ENCODE peak calls at places on chromosomes 11 and 22, in five cellular contexts. One of them, this sample, is unnamed.

GRCh38 chr11:12232819-12233601 is 122.6 kb downstream of the MICAL2 start:
- DNase-seq in vagina: no peak
- DNase-seq in thoracic aorta: no peak
- DNase-seq in CD8-positive, alpha-beta memory T cell: no peak
- DNase-seq in heart right ventricle: no peak
- DNase-seq in this sample: no peak

GRCh38 chr11:71212871-71213559 is 39.4 kb downstream of the SHANK2 start:
- DNase-seq in vagina: no peak
- DNase-seq in thoracic aorta: no peak
- DNase-seq in CD8-positive, alpha-beta memory T cell: no peak
- DNase-seq in heart right ventricle: no peak
- DNase-seq in this sample: no peak

GRCh38 chr22:41576877-41577276 is 12.8 kb downstream of the PMM1 start:
- DNase-seq in vagina: no peak
- DNase-seq in thoracic aorta: no peak
- DNase-seq in CD8-positive, alpha-beta memory T cell: peak; percentile 8
- DNase-seq in heart right ventricle: peak; percentile 62
- DNase-seq in this sample: peak; percentile 46

GRCh38 chr11:85752890-85753581 is 57.9 kb downstream of the SYTL2 start:
- DNase-seq in vagina: no peak
- DNase-seq in thoracic aorta: no peak
- DNase-seq in CD8-positive, alpha-beta memory T cell: peak; percentile 88
- DNase-seq in heart right ventricle: no peak
- DNase-seq in this sample: no peak

GRCh38 chr11:68669301-68670090 is 14.8 kb upstream of the GAL start:
- DNase-seq in vagina: no peak
- DNase-seq in thoracic aorta: no peak
- DNase-seq in CD8-positive, alpha-beta memory T cell: no peak
- DNase-seq in heart right ventricle: no peak
- DNase-seq in this sample: no peak

GRCh38 chr22:17167486-17167885 is 8.4 kb upstream of the HDHD5 start:
- DNase-seq in vagina: no peak
- DNase-seq in thoracic aorta: no peak
- DNase-seq in CD8-positive, alpha-beta memory T cell: no peak
- DNase-seq in heart right ventricle: peak; percentile 79
- DNase-seq in this sample: peak; percentile 65

GRCh38 chr11:33419956-33420355 is 162.8 kb downstream of the HIPK3 start:
- DNase-seq in vagina: no peak
- DNase-seq in thoracic aorta: no peak
- DNase-seq in CD8-positive, alpha-beta memory T cell: no peak
- DNase-seq in heart right ventricle: no peak
- DNase-seq in this sample: no peak

GRCh38 chr22:23824476-23825245 is 14.1 kb downstream of the DERL3 start:
- DNase-seq in vagina: no peak
- DNase-seq in thoracic aorta: no peak
- DNase-seq in CD8-positive, alpha-beta memory T cell: no peak
- DNase-seq in heart right ventricle: no peak
- DNase-seq in this sample: peak; percentile 22

GRCh38 chr22:42960146-42960509 is 54.8 kb downstream of the PACSIN2 start:
- DNase-seq in vagina: no peak
- DNase-seq in thoracic aorta: no peak
- DNase-seq in CD8-positive, alpha-beta memory T cell: no peak
- DNase-seq in heart right ventricle: no peak
- DNase-seq in this sample: no peak

GRCh38 chr11:22432331-22433065 is 94.3 kb downstream of the SLC17A6 start:
- DNase-seq in vagina: no peak
- DNase-seq in thoracic aorta: no peak
- DNase-seq in CD8-positive, alpha-beta memory T cell: no peak
- DNase-seq in heart right ventricle: peak; percentile 48
- DNase-seq in this sample: peak; percentile 68

GRCh38 chr11:113408887-113409286 is 21.3 kb downstream of the ANKK1 start:
- DNase-seq in vagina: no peak
- DNase-seq in thoracic aorta: no peak
- DNase-seq in CD8-positive, alpha-beta memory T cell: no peak
- DNase-seq in heart right ventricle: no peak
- DNase-seq in this sample: no peak

GRCh38 chr11:61297741-61298140 is 2.6 kb upstream of the VWCE start:
- DNase-seq in vagina: peak; percentile 91
- DNase-seq in thoracic aorta: no peak
- DNase-seq in CD8-positive, alpha-beta memory T cell: no peak
- DNase-seq in heart right ventricle: no peak
- DNase-seq in this sample: peak; percentile 65

GRCh38 chr22:31945971-31946680 is 1.8 kb downstream of the YWHAH start:
- DNase-seq in vagina: no peak
- DNase-seq in thoracic aorta: no peak
- DNase-seq in CD8-positive, alpha-beta memory T cell: no peak
- DNase-seq in heart right ventricle: no peak
- DNase-seq in this sample: no peak

GRCh38 chr22:26786398-26786797 is 129.0 kb downstream of the MIAT start:
- DNase-seq in vagina: no peak
- DNase-seq in thoracic aorta: no peak
- DNase-seq in CD8-positive, alpha-beta memory T cell: no peak
- DNase-seq in heart right ventricle: no peak
- DNase-seq in this sample: no peak

GRCh38 chr22:39405346-39406085 is 5.9 kb downstream of the TAB1 start:
- DNase-seq in vagina: no peak
- DNase-seq in thoracic aorta: peak; percentile 30
- DNase-seq in CD8-positive, alpha-beta memory T cell: no peak
- DNase-seq in heart right ventricle: no peak
- DNase-seq in this sample: peak; percentile 54

GRCh38 chr11:75204012-75204674 is 36.4 kb upstream of the TPBGL start:
- DNase-seq in vagina: no peak
- DNase-seq in thoracic aorta: no peak
- DNase-seq in CD8-positive, alpha-beta memory T cell: no peak
- DNase-seq in heart right ventricle: no peak
- DNase-seq in this sample: no peak

GRCh38 chr11:130902380-130902779 is 13.9 kb downstream of the SNX19 start:
- DNase-seq in vagina: no peak
- DNase-seq in thoracic aorta: no peak
- DNase-seq in CD8-positive, alpha-beta memory T cell: no peak
- DNase-seq in heart right ventricle: no peak
- DNase-seq in this sample: no peak

GRCh38 chr22:20494978-20495860 is at the start of gene KLHL22:
- DNase-seq in vagina: no peak
- DNase-seq in thoracic aorta: no peak
- DNase-seq in CD8-positive, alpha-beta memory T cell: peak; percentile 3
- DNase-seq in heart right ventricle: peak; percentile 42
- DNase-seq in this sample: no peak

GRCh38 chr22:31812977-31813605 is 59.3 kb downstream of the DEPDC5 start:
- DNase-seq in vagina: no peak
- DNase-seq in thoracic aorta: no peak
- DNase-seq in CD8-positive, alpha-beta memory T cell: no peak
- DNase-seq in heart right ventricle: no peak
- DNase-seq in this sample: no peak

GRCh38 chr11:112785104-112785503 is 176.1 kb upstream of the NCAM1 start:
- DNase-seq in vagina: no peak
- DNase-seq in thoracic aorta: no peak
- DNase-seq in CD8-positive, alpha-beta memory T cell: no peak
- DNase-seq in heart right ventricle: no peak
- DNase-seq in this sample: peak; percentile 26

GRCh38 chr11:110130642-110131238 is 37.5 kb downstream of the ZC3H12C start:
- DNase-seq in vagina: no peak
- DNase-seq in thoracic aorta: no peak
- DNase-seq in CD8-positive, alpha-beta memory T cell: no peak
- DNase-seq in heart right ventricle: no peak
- DNase-seq in this sample: no peak

GRCh38 chr11:24760681-24761080 is 263.8 kb downstream of the LUZP2 start:
- DNase-seq in vagina: no peak
- DNase-seq in thoracic aorta: no peak
- DNase-seq in CD8-positive, alpha-beta memory T cell: no peak
- DNase-seq in heart right ventricle: no peak
- DNase-seq in this sample: no peak

GRCh38 chr22:47201996-47202818 is 439.8 kb downstream of the TBC1D22A start:
- DNase-seq in vagina: peak; percentile 80
- DNase-seq in thoracic aorta: no peak
- DNase-seq in CD8-positive, alpha-beta memory T cell: no peak
- DNase-seq in heart right ventricle: no peak
- DNase-seq in this sample: no peak

GRCh38 chr11:69437001-69437875 is 44.2 kb upstream of the LINC01488 start:
- DNase-seq in vagina: no peak
- DNase-seq in thoracic aorta: no peak
- DNase-seq in CD8-positive, alpha-beta memory T cell: no peak
- DNase-seq in heart right ventricle: no peak
- DNase-seq in this sample: peak; percentile 31

GRCh38 chr11:96168623-96169022 is 174.4 kb downstream of the MAML2 start:
- DNase-seq in vagina: no peak
- DNase-seq in thoracic aorta: no peak
- DNase-seq in CD8-positive, alpha-beta memory T cell: no peak
- DNase-seq in heart right ventricle: no peak
- DNase-seq in this sample: peak; percentile 18

GRCh38 chr11:120574881-120575280 is 63.3 kb downstream of the GRIK4 start:
- DNase-seq in vagina: no peak
- DNase-seq in thoracic aorta: no peak
- DNase-seq in CD8-positive, alpha-beta memory T cell: no peak
- DNase-seq in heart right ventricle: no peak
- DNase-seq in this sample: no peak

GRCh38 chr11:59196777-59197176 is 15.9 kb downstream of the MPEG1 start:
- DNase-seq in vagina: no peak
- DNase-seq in thoracic aorta: no peak
- DNase-seq in CD8-positive, alpha-beta memory T cell: no peak
- DNase-seq in heart right ventricle: no peak
- DNase-seq in this sample: no peak

GRCh38 chr22:17334983-17335382 is 34.3 kb upstream of the CECR2 start:
- DNase-seq in vagina: no peak
- DNase-seq in thoracic aorta: no peak
- DNase-seq in CD8-positive, alpha-beta memory T cell: no peak
- DNase-seq in heart right ventricle: no peak
- DNase-seq in this sample: no peak

GRCh38 chr11:76008474-76008873 is 193.5 kb downstream of the UVRAG start:
- DNase-seq in vagina: no peak
- DNase-seq in thoracic aorta: no peak
- DNase-seq in CD8-positive, alpha-beta memory T cell: no peak
- DNase-seq in heart right ventricle: no peak
- DNase-seq in this sample: no peak

GRCh38 chr11:11584937-11585336 is 36.9 kb downstream of the GALNT18 start:
- DNase-seq in vagina: no peak
- DNase-seq in thoracic aorta: no peak
- DNase-seq in CD8-positive, alpha-beta memory T cell: no peak
- DNase-seq in heart right ventricle: no peak
- DNase-seq in this sample: no peak

GRCh38 chr22:36425977-36426523 is 38.3 kb upstream of the MYH9 start:
- DNase-seq in vagina: no peak
- DNase-seq in thoracic aorta: no peak
- DNase-seq in CD8-positive, alpha-beta memory T cell: no peak
- DNase-seq in heart right ventricle: peak; percentile 76
- DNase-seq in this sample: peak; percentile 43
- H3K27ac ChIP-seq in vagina: no peak overlapping the region
- H3K27ac ChIP-seq in thoracic aorta: no peak overlapping the region
- H3K27ac ChIP-seq in CD8-positive, alpha-beta memory T cell: no peak overlapping the region
- H3K27ac ChIP-seq in heart right ventricle: peak overlapping the region; percentile 63
- H3K27ac ChIP-seq in this sample: no peak overlapping the region

GRCh38 chr22:48881326-48881980 is 946.2 kb downstream of the BRD1 start:
- DNase-seq in vagina: no peak
- DNase-seq in thoracic aorta: no peak
- DNase-seq in CD8-positive, alpha-beta memory T cell: no peak
- DNase-seq in heart right ventricle: no peak
- DNase-seq in this sample: no peak

GRCh38 chr22:48874956-48875355 is 952.7 kb downstream of the BRD1 start:
- DNase-seq in vagina: no peak
- DNase-seq in thoracic aorta: no peak
- DNase-seq in CD8-positive, alpha-beta memory T cell: no peak
- DNase-seq in heart right ventricle: no peak
- DNase-seq in this sample: no peak

GRCh38 chr22:48880749-48881148 is 946.9 kb downstream of the BRD1 start:
- DNase-seq in vagina: no peak
- DNase-seq in thoracic aorta: no peak
- DNase-seq in CD8-positive, alpha-beta memory T cell: no peak
- DNase-seq in heart right ventricle: no peak
- DNase-seq in this sample: no peak

GRCh38 chr22:48872271-48873260 is 955.1 kb downstream of the BRD1 start:
- DNase-seq in vagina: no peak
- DNase-seq in thoracic aorta: no peak
- DNase-seq in CD8-positive, alpha-beta memory T cell: no peak
- DNase-seq in heart right ventricle: no peak
- DNase-seq in this sample: no peak

GRCh38 chr22:48876951-48877350 is 950.7 kb downstream of the BRD1 start:
- DNase-seq in vagina: no peak
- DNase-seq in thoracic aorta: no peak
- DNase-seq in CD8-positive, alpha-beta memory T cell: no peak
- DNase-seq in heart right ventricle: no peak
- DNase-seq in this sample: no peak
- H3K4me1 ChIP-seq in vagina: no peaks in the 10 kb centered on the region
- H3K4me1 ChIP-seq in thoracic aorta: no peaks in the 10 kb centered on the region
- H3K4me1 ChIP-seq in CD8-positive, alpha-beta memory T cell: no peaks in the 10 kb centered on the region
- H3K4me1 ChIP-seq in heart right ventricle: no peaks in the 10 kb centered on the region
- H3K4me1 ChIP-seq in this sample: no peaks in the 10 kb centered on the region

GRCh38 chr11:34921156-34921555 is 4.7 kb downstream of the PDHX start:
- DNase-seq in vagina: no peak
- DNase-seq in thoracic aorta: no peak
- DNase-seq in CD8-positive, alpha-beta memory T cell: no peak
- DNase-seq in heart right ventricle: no peak
- DNase-seq in this sample: no peak
- H3K27ac ChIP-seq in vagina: no peak overlapping the region
- H3K27ac ChIP-seq in thoracic aorta: no peak overlapping the region
- H3K27ac ChIP-seq in CD8-positive, alpha-beta memory T cell: no peak overlapping the region
- H3K27ac ChIP-seq in heart right ventricle: no peak overlapping the region
- H3K27ac ChIP-seq in this sample: no peak overlapping the region

GRCh38 chr11:45771194-45771941 is 33.6 kb upstream of the SLC35C1 start:
- DNase-seq in vagina: no peak
- DNase-seq in thoracic aorta: no peak
- DNase-seq in CD8-positive, alpha-beta memory T cell: peak; percentile 59
- DNase-seq in heart right ventricle: peak; percentile 71
- DNase-seq in this sample: peak; percentile 72

GRCh38 chr11:45769960-45770359 is 35.0 kb upstream of the SLC35C1 start:
- DNase-seq in vagina: no peak
- DNase-seq in thoracic aorta: no peak
- DNase-seq in CD8-positive, alpha-beta memory T cell: no peak
- DNase-seq in heart right ventricle: no peak
- DNase-seq in this sample: no peak

GRCh38 chr11:45773271-45774022 is 31.5 kb upstream of the SLC35C1 start:
- DNase-seq in vagina: no peak
- DNase-seq in thoracic aorta: no peak
- DNase-seq in CD8-positive, alpha-beta memory T cell: no peak
- DNase-seq in heart right ventricle: no peak
- DNase-seq in this sample: peak; percentile 34

GRCh38 chr11:45774023-45774655 is 30.8 kb upstream of the SLC35C1 start:
- DNase-seq in vagina: no peak
- DNase-seq in thoracic aorta: no peak
- DNase-seq in CD8-positive, alpha-beta memory T cell: no peak
- DNase-seq in heart right ventricle: no peak
- DNase-seq in this sample: no peak

DNA sequence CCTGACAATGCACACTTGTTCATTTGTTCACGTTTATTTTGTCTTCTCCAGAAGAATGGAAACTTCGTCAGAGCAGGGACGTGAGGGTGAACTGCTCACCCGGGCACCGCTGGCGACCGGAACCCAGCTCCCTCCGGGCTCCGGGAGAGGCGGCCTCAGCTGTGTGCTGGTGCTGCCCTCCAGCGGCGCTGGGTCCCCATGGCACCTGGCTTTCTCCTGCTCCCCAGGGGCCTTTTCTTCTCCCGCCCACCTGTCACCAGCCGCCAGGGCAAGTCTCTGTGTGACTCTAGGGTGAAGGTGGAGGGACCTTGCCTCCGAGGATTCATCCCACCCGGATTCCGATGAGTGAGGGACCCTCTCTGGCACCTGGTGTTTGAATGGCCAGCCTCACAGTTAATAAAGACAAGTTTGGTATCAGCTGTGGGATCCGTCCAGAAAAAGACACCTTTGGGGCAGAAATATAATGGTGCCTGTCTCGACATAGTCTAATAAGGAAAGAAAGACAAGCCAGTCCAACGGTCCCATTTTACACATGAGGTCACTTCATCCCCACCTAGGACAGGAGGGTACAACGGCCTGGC is 32.9 kb upstream of the SLC35C1 start:
- DNase-seq in vagina: no peak
- DNase-seq in thoracic aorta: peak; percentile 36
- DNase-seq in CD8-positive, alpha-beta memory T cell: peak; percentile 75
- DNase-seq in heart right ventricle: peak; percentile 88
- DNase-seq in this sample: peak; percentile 85
- H3K4me1 ChIP-seq in vagina: peaks cover 4% of the 10 kb centered on the region
- H3K4me1 ChIP-seq in thoracic aorta: no peaks in the 10 kb centered on the region
- H3K4me1 ChIP-seq in CD8-positive, alpha-beta memory T cell: peaks cover 8% of the 10 kb centered on the region
- H3K4me1 ChIP-seq in heart right ventricle: peaks cover 4% of the 10 kb centered on the region
- H3K4me1 ChIP-seq in this sample: peaks cover 5% of the 10 kb centered on the region

This sample was measured in psoas muscle.